ENCODE peak calls at places on chromosomes 6 and 20, in seven cellular contexts. C is K562, W is GM12878, J is HCT116, I is SK-N-SH, B is HepG2, X is H1. P is an unnamed sample.
A peak's percentile ranks its signal among the peaks of the same experiment; 100 is the strongest.

GRCh38 chr6:44115866-44116265 is 11.4 kb downstream of the MRPL14 start:
- DNase-seq in C (no peak), W (no peak), J (no peak), I (no peak), B (no peak), X (no peak), P (no peak)

GRCh38 chr6:24775520-24776058 is 852 bp downstream of the GMNN start:
- DNase-seq in C (peak; percentile 43), W (no peak), J (no peak), I (no peak), B (peak; percentile 33), X (no peak), P (no peak)

GRCh38 chr6:148846778-148847761 is 100.2 kb downstream of the UST start:
- DNase-seq in C (no peak), W (no peak), J (no peak), I (no peak), B (no peak), X (no peak), P (no peak)

GRCh38 chr6:149340200-149340599 is 22.7 kb downstream of the TAB2 start:
- DNase-seq in C (no peak), W (no peak), J (no peak), I (no peak), B (no peak), X (no peak), P (no peak)

GRCh38 chr6:128554302-128554701 is 33.9 kb upstream of the PTPRK start:
- DNase-seq in C (no peak), W (no peak), J (peak; percentile 15), I (no peak), B (peak; percentile 13), X (no peak), P (no peak)

GRCh38 chr20:36744764-36745191 is 1.1 kb downstream of the NDRG3 start:
- DNase-seq in C (peak; percentile 45), W (no peak), J (no peak), I (peak; percentile 73), B (no peak), X (no peak), P (no peak)

GRCh38 chr6:53894086-53894485 is 99.3 kb downstream of the LRRC1 start:
- DNase-seq in C (peak; percentile 1), W (no peak), J (no peak), I (no peak), B (no peak), X (no peak), P (no peak)

GRCh38 chr6:21753571-21754108 is 160.1 kb downstream of the SOX4 start:
- DNase-seq in C (no peak), W (no peak), J (no peak), I (no peak), B (no peak), X (no peak), P (no peak)

GRCh38 chr6:3841711-3842565 is 7.2 kb upstream of the FAM50B start:
- DNase-seq in C (no peak), W (no peak), J (no peak), I (peak; percentile 30), B (peak; percentile 30), X (no peak), P (no peak)

GRCh38 chr20:34024733-34025351 is 31.1 kb downstream of the RALY start:
- DNase-seq in C (no peak), W (no peak), J (no peak), I (no peak), B (peak; percentile 50), X (no peak), P (no peak)

GRCh38 chr20:47230811-47231256 is 125.7 kb downstream of the ZMYND8 start:
- DNase-seq in C (no peak), W (no peak), J (no peak), I (no peak), B (no peak), X (no peak), P (no peak)

GRCh38 chr6:82015526-82015925 is 232.0 kb downstream of the IBTK start:
- DNase-seq in C (no peak), W (no peak), J (no peak), I (no peak), B (peak; percentile 22), X (no peak), P (no peak)
- H3K9ac ChIP-seq in C (no peak overlapping the region), W (no peak overlapping the region), J (no peak overlapping the region), I (no peak overlapping the region), B (no peak overlapping the region), X (no peak overlapping the region), P (no peak overlapping the region)

GRCh38 chr6:127514396-127515227 is 4.5 kb downstream of the MTCL3 start:
- DNase-seq in C (no peak), W (no peak), J (no peak), I (peak; percentile 28), B (no peak), X (peak; percentile 71), P (peak; percentile 38)
- TF ChIP-seq YY1 in C (no peak), W (no peak), J (no peak), I (no peak), B (no peak), X (peak; percentile 25), P (no peak)

GRCh38 chr6:127131772-127132171 is 13.3 kb downstream of the RSPO3 start:
- DNase-seq in C (no peak), W (no peak), J (no peak), I (no peak), B (no peak), X (no peak), P (no peak)
- H3K4me3 ChIP-seq in C (no peak overlapping the region), W (no peak overlapping the region), J (no peak overlapping the region), I (no peak overlapping the region), B (no peak overlapping the region), X (no peak overlapping the region), P (no peak overlapping the region)

GRCh38 chr20:32823737-32824588 is 4.2 kb downstream of the MAPRE1 start:
- DNase-seq in C (no peak), W (no peak), J (no peak), I (no peak), B (peak; percentile 78), X (no peak), P (no peak)
- H3K9ac ChIP-seq in C (peak overlapping the region; percentile 37), W (no peak overlapping the region), J (no peak overlapping the region), I (no peak overlapping the region), B (no peak overlapping the region), X (no peak overlapping the region), P (no peak overlapping the region)

GRCh38 chr20:5488823-5489222 is 172.1 kb upstream of the PROKR2 start:
- DNase-seq in C (peak; percentile 46), W (no peak), J (no peak), I (no peak), B (no peak), X (no peak), P (no peak)
- TF ChIP-seq YY1 in C (no peak), W (no peak), J (no peak), I (no peak), B (no peak), X (no peak), P (no peak)

DNA sequence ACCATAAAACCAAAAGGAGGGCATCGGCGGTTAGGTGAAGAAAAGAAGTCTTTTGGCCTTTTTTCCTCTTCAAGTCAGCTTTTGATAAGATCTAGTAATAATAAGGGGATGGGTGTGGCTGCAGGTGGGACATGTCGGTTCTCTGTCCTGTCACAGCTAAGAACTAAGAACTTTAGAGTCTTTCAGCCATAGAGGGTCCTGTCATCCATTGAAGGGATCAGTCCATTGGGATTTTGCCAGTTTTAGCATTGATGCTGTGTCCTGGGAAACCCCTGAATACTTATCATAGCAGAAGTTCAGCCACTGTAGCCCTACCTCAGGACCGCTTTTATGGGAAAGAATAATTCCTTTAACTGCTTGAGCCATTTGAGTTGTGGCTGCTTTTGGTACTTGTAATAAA is 18.2 kb upstream of the SCP2D1 start:
- DNase-seq in C (no peak), W (no peak), J (no peak), I (no peak), B (no peak), X (no peak), P (no peak)
- H3K4me3 ChIP-seq in C (no peak overlapping the region), W (no peak overlapping the region), J (no peak overlapping the region), I (no peak overlapping the region), B (no peak overlapping the region), X (no peak overlapping the region), P (no peak overlapping the region)

GRCh38 chr6:14277405-14277930 is 159.9 kb downstream of the CD83 start:
- DNase-seq in C (no peak), W (no peak), J (no peak), I (no peak), B (no peak), X (no peak), P (no peak)

GRCh38 chr6:14274552-14275492 is 157.2 kb downstream of the CD83 start:
- DNase-seq in C (no peak), W (no peak), J (no peak), I (no peak), B (no peak), X (no peak), P (no peak)

GRCh38 chr6:14275493-14275851 is 157.9 kb downstream of the CD83 start:
- DNase-seq in C (no peak), W (no peak), J (no peak), I (no peak), B (no peak), X (no peak), P (no peak)

GRCh38 chr6:14276667-14277404 is 159.3 kb downstream of the CD83 start:
- DNase-seq in C (no peak), W (peak; percentile 54), J (no peak), I (no peak), B (no peak), X (no peak), P (no peak)

GRCh38 chr6:14276066-14276465 is 158.5 kb downstream of the CD83 start:
- DNase-seq in C (no peak), W (no peak), J (no peak), I (no peak), B (no peak), X (no peak), P (no peak)
- H3K9ac ChIP-seq in C (no peak overlapping the region), W (no peak overlapping the region), J (no peak overlapping the region), I (no peak overlapping the region), B (no peak overlapping the region), X (no peak overlapping the region), P (no peak overlapping the region)

GRCh38 chr20:540391-541201 is 3.0 kb downstream of the CSNK2A1 start:
- DNase-seq in C (no peak), W (no peak), J (no peak), I (no peak), B (peak; percentile 52), X (no peak), P (no peak)

GRCh38 chr20:539848-540247 is 3.7 kb downstream of the CSNK2A1 start:
- DNase-seq in C (peak; percentile 25), W (no peak), J (no peak), I (no peak), B (peak; percentile 51), X (no peak), P (no peak)

GRCh38 chr20:543369-544152 is at the start of gene CSNK2A1:
- DNase-seq in C (peak; percentile 94), W (peak; percentile 94), J (peak; percentile 89), I (peak; percentile 93), B (peak; percentile 95), X (peak; percentile 96), P (peak; percentile 93)

GRCh38 chr20:544153-544725 is 649 bp upstream of the CSNK2A1 start:
- DNase-seq in C (peak; percentile 27), W (no peak), J (no peak), I (no peak), B (no peak), X (no peak), P (no peak)

DNA sequence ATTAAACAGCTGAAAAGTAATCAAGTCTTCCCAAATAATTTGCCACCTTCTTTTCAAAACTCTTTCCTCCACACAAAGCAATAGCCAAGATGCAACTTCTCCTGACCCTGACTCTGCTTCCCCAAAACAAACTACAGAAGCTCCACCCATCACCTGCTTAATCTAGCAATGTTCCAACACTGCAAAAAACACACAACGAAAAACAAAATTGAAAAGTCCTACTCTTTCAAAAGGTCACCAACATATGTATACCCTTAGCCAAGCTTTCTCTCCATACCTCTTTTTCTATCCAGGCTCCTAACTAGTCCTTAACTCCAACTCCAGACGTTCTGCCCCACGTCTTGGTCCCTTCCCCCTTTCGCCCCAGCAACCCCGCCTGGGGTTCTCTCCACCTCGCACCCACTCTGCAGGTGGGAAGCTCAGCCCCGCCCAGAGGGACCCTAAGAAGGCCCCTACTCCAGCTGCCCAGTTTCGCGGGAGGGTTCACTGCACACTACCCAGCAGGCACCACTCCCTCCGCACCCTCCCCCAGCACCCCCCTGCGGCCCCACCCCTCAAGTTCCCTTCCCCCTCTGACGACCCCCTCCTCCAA is 717 bp downstream of the CSNK2A1 start:
- DNase-seq in C (peak; percentile 48), W (no peak), J (no peak), I (no peak), B (no peak), X (no peak), P (no peak)
- TF ChIP-seq YY1 in C (no peak), W (no peak), J (no peak), I (no peak), B (no peak), X (no peak), P (no peak)